ENCODE peak calls at places on chromosome 17, in four cellular contexts. H, G, Z and N are unnamed samples.

GRCh38 chr17:1188812-1189211 is 9.0 kb upstream of the ABR start:
- DNase-seq in H (no peak), G (no peak), Z (no peak), N (no peak)

GRCh38 chr17:549197-550040 is 165.2 kb downstream of the VPS53 start:
- DNase-seq in H (peak; percentile 10), G (no peak), Z (no peak), N (peak; percentile 66)

GRCh38 chr17:74417178-74418045 is 14.5 kb upstream of the GPRC5C start:
- DNase-seq in H (peak; percentile 7), G (no peak), Z (no peak), N (peak; percentile 93)

GRCh38 chr17:59469786-59470485 is 95.5 kb upstream of the DHX40 start:
- DNase-seq in H (no peak), G (no peak), Z (no peak), N (no peak)

GRCh38 chr17:30000001-30000754 is 58.7 kb downstream of the EFCAB5 start:
- DNase-seq in H (no peak), G (no peak), Z (no peak), N (no peak)

GRCh38 chr17:40825596-40825995 is 3.2 kb upstream of the KRT10 start:
- DNase-seq in H (no peak), G (no peak), Z (no peak), N (no peak)

GRCh38 chr17:61475726-61476125 is 23.5 kb downstream of the TBX4 start:
- DNase-seq in H (no peak), G (no peak), Z (no peak), N (no peak)

GRCh38 chr17:65312718-65313382 is 175.7 kb downstream of the RGS9 start:
- DNase-seq in H (no peak), G (no peak), Z (no peak), N (no peak)

GRCh38 chr17:58202859-58203258 is 10.3 kb downstream of the EPX start:
- DNase-seq in H (no peak), G (no peak), Z (no peak), N (no peak)

GRCh38 chr17:7856081-7856791 is 1.1 kb downstream of the NAA38 start:
- DNase-seq in H (no peak), G (no peak), Z (peak; percentile 67), N (no peak)

GRCh38 chr17:35373984-35374765 is 754 bp upstream of the SLFN11 start:
- DNase-seq in H (no peak), G (peak; percentile 23), Z (peak; percentile 51), N (no peak)

GRCh38 chr17:39208136-39208535 is 8.1 kb downstream of the RPL19 start:
- DNase-seq in H (no peak), G (no peak), Z (peak; percentile 47), N (no peak)

GRCh38 chr17:17325228-17325627 is 22.1 kb downstream of the NT5M start:
- DNase-seq in H (no peak), G (no peak), Z (no peak), N (no peak)

GRCh38 chr17:38540514-38540913 is 65.2 kb downstream of the SRCIN1 start:
- DNase-seq in H (no peak), G (no peak), Z (no peak), N (no peak)

GRCh38 chr17:29127840-29128239 is 52.4 kb downstream of the MYO18A start:
- DNase-seq in H (no peak), G (no peak), Z (no peak), N (no peak)

GRCh38 chr17:34726536-34727384 is 147.4 kb downstream of the TMEM132E start:
- DNase-seq in H (no peak), G (no peak), Z (no peak), N (peak; percentile 2)

GRCh38 chr17:57930239-57930638 is 25.0 kb downstream of the CUEDC1 start:
- DNase-seq in H (no peak), G (no peak), Z (no peak), N (no peak)

GRCh38 chr17:28041068-28041843 is 1.2 kb upstream of the NLK start:
- DNase-seq in H (peak; percentile 100), G (peak; percentile 99), Z (peak; percentile 99), N (peak; percentile 100)

GRCh38 chr17:58531661-58532554 is 17.5 kb upstream of the MTMR4 start:
- DNase-seq in H (no peak), G (peak; percentile 64), Z (peak; percentile 83), N (no peak)

GRCh38 chr17:7897773-7898172 is 9.2 kb downstream of the CHD3 start:
- DNase-seq in H (no peak), G (no peak), Z (no peak), N (no peak)

GRCh38 chr17:66784621-66785364 is 50.1 kb upstream of the CACNG5 start:
- DNase-seq in H (no peak), G (no peak), Z (no peak), N (no peak)

GRCh38 chr17:17387461-17388362 is 84.5 kb downstream of the NT5M start:
- DNase-seq in H (no peak), G (no peak), Z (no peak), N (no peak)

GRCh38 chr17:35906559-35907265 is 23.9 kb downstream of the RDM1 start:
- DNase-seq in H (no peak), G (no peak), Z (no peak), N (no peak)